ENCODE peak calls at places on chromosomes 7 and 10, in four cellular contexts. I, D, R and Y are unnamed samples.

GRCh38 chr10:103693070-103693811 is 162.1 kb downstream of the SH3PXD2A start:
- DNase-seq in R (no peak), I (no peak), D (no peak), Y (no peak)

GRCh38 chr7:135102372-135102771 is 45.5 kb upstream of the TMEM140 start:
- DNase-seq in R (no peak), D (no peak), I (no peak), Y (no peak)

GRCh38 chr10:29811751-29812427 is 177.1 kb upstream of the SVIL start:
- DNase-seq in D (peak; percentile 99), R (no peak), I (no peak), Y (peak; percentile 92)

GRCh38 chr10:79286318-79286951 is 60.8 kb upstream of the PPIF start:
- DNase-seq in R (peak; percentile 91), I (peak; percentile 98), D (no peak), Y (peak; percentile 71)

GRCh38 chr7:22485189-22485588 is 14.8 kb downstream of the STEAP1B start:
- DNase-seq in D (no peak), I (no peak), R (no peak), Y (peak; percentile 4)

GRCh38 chr10:114550756-114551290 is 107.3 kb downstream of the ABLIM1 start:
- DNase-seq in R (peak; percentile 35), I (peak; percentile 3), D (peak; percentile 29), Y (no peak)

GRCh38 chr10:93751832-93752231 is 5.9 kb upstream of the LGI1 start:
- DNase-seq in I (no peak), D (peak; percentile 35), R (no peak), Y (peak; percentile 7)

GRCh38 chr10:70376436-70377378 is 5.7 kb downstream of the LRRC20 start:
- DNase-seq in D (no peak), I (no peak), R (no peak), Y (peak; percentile 63)

GRCh38 chr7:155816996-155817395 is 4.7 kb upstream of the SHH start:
- DNase-seq in I (no peak), R (no peak), D (no peak), Y (no peak)

GRCh38 chr7:14637968-14638367 is 264.6 kb downstream of the DGKB start:
- DNase-seq in I (no peak), R (no peak), D (no peak), Y (no peak)

GRCh38 chr7:110898516-110898915 is 192.4 kb upstream of the LRRN3 start:
- DNase-seq in D (no peak), R (no peak), I (no peak), Y (no peak)

GRCh38 chr10:49191349-49191748 is 3.2 kb upstream of the TMEM273 start:
- DNase-seq in R (no peak), I (peak; percentile 18), D (no peak), Y (no peak)

GRCh38 chr10:55183993-55184392 is 383.0 kb upstream of the PCDH15 start:
- DNase-seq in R (no peak), I (peak; percentile 94), D (no peak), Y (peak; percentile 93)

GRCh38 chr10:96130326-96130758 is 245 bp downstream of the ZNF518A start:
- DNase-seq in I (no peak), D (no peak), R (peak; percentile 95), Y (no peak)

GRCh38 chr7:29127527-29127926 is 18.8 kb downstream of the CPVL start:
- DNase-seq in I (no peak), R (no peak), D (no peak), Y (no peak)

GRCh38 chr7:55056577-55057480 is 38.0 kb downstream of the EGFR start:
- DNase-seq in D (no peak), R (no peak), I (no peak), Y (no peak)

GRCh38 chr10:29119374-29119773 is 169.5 kb upstream of the LYZL1 start:
- DNase-seq in I (peak; percentile 4), R (no peak), D (no peak), Y (no peak)

GRCh38 chr10:88819290-88819689 is 16.8 kb downstream of the LIPM start:
- DNase-seq in D (no peak), I (no peak), R (no peak), Y (no peak)

GRCh38 chr7:83162402-83163256 is at the start of gene PCLO:
- DNase-seq in D (peak; percentile 96), I (peak; percentile 55), R (peak; percentile 2), Y (peak; percentile 98)

GRCh38 chr7:2609001-2609411 is 22.8 kb upstream of the TTYH3 start:
- DNase-seq in I (peak; percentile 87), D (peak; percentile 13), R (peak; percentile 68), Y (no peak)

GRCh38 chr7:44490351-44491200 is at the start of gene NUDCD3:
- DNase-seq in I (peak; percentile 79), D (peak; percentile 91), R (peak; percentile 84), Y (peak; percentile 87)

GRCh38 chr7:149228831-149229471 is 10.5 kb upstream of the ZNF212 start:
- DNase-seq in R (no peak), I (peak; percentile 41), D (no peak), Y (no peak)

GRCh38 chr7:157418204-157419029 is 81.6 kb downstream of the DNAJB6 start:
- DNase-seq in D (no peak), R (no peak), I (no peak), Y (no peak)